ENCODE peak calls at places on chromosome 1, in four cellular contexts. W, K, M and U are unnamed samples.

GRCh38 chr1:30743584-30744059 is 14.0 kb downstream of the LAPTM5 start:
- DNase-seq in W (no peak), K (no peak), M (no peak), U (no peak)

GRCh38 chr1:182032251-182032650 is 29.3 kb downstream of the ZNF648 start:
- DNase-seq in W (no peak), K (no peak), M (no peak), U (no peak)

GRCh38 chr1:186574951-186575747 is 105.1 kb downstream of the PTGS2 start:
- DNase-seq in W (no peak), K (no peak), M (no peak), U (no peak)

GRCh38 chr1:207239874-207240273 is 81.6 kb upstream of the CD55 start:
- DNase-seq in W (no peak), K (no peak), M (no peak), U (no peak)

GRCh38 chr1:161048949-161049722 is 3.4 kb upstream of the USF1 start:
- DNase-seq in W (no peak), K (no peak), M (no peak), U (no peak)

GRCh38 chr1:157734328-157734727 is 33.8 kb upstream of the FCRL3 start:
- DNase-seq in W (no peak), K (no peak), M (no peak), U (no peak)

GRCh38 chr1:247060771-247061170 is 17.8 kb downstream of the ZNF670 start:
- DNase-seq in W (no peak), K (no peak), M (no peak), U (no peak)

GRCh38 chr1:91684599-91685196 is 184.0 kb downstream of the CDC7 start:
- DNase-seq in W (no peak), K (no peak), M (no peak), U (no peak)

GRCh38 chr1:233261206-233261605 is 34.3 kb downstream of the PCNX2 start:
- DNase-seq in W (no peak), K (no peak), M (no peak), U (no peak)

GRCh38 chr1:80657048-80657653 is 1143.6 kb upstream of the ADGRL2 start:
- DNase-seq in W (no peak), K (no peak), M (no peak), U (no peak)

GRCh38 chr1:54335396-54336056 is 70.7 kb downstream of the SSBP3 start:
- DNase-seq in W (peak; percentile 75), K (no peak), M (peak; percentile 73), U (no peak)
- H3K4me1 ChIP-seq in W (peaks cover 80% of the 10 kb centered on the region), K (no peaks in the 10 kb centered on the region), M (peaks cover 71% of the 10 kb centered on the region), U (peaks cover 73% of the 10 kb centered on the region)

GRCh38 chr1:119040489-119040888 is 52.3 kb upstream of the TBX15 start:
- DNase-seq in W (no peak), K (no peak), M (no peak), U (no peak)
- H3K9me3 ChIP-seq in W (no peaks in the 10 kb centered on the region), K (no peaks in the 10 kb centered on the region), M (no peaks in the 10 kb centered on the region), U (no peaks in the 10 kb centered on the region)

GRCh38 chr1:204338997-204339396 is 20.7 kb downstream of the PLEKHA6 start:
- DNase-seq in W (no peak), K (no peak), M (no peak), U (no peak)

GRCh38 chr1:204337047-204337446 is 22.7 kb downstream of the PLEKHA6 start:
- DNase-seq in W (no peak), K (no peak), M (no peak), U (no peak)

GRCh38 chr1:204336642-204337041 is 23.1 kb downstream of the PLEKHA6 start:
- DNase-seq in W (no peak), K (no peak), M (no peak), U (no peak)

GRCh38 chr1:204338359-204338758 is 21.4 kb downstream of the PLEKHA6 start:
- DNase-seq in W (no peak), K (no peak), M (no peak), U (no peak)

GRCh38 chr1:204337583-204337982 is 22.1 kb downstream of the PLEKHA6 start:
- DNase-seq in W (no peak), K (no peak), M (no peak), U (no peak)
- H3K4me1 ChIP-seq in W (peaks cover 6% of the 10 kb centered on the region), K (no peaks in the 10 kb centered on the region), M (peaks cover 37% of the 10 kb centered on the region), U (peaks cover 39% of the 10 kb centered on the region)

GRCh38 chr1:152197361-152197941 is 26.5 kb downstream of the HRNR start:
- DNase-seq in W (no peak), K (no peak), M (no peak), U (no peak)
- H3K9me3 ChIP-seq in W (no peaks in the 10 kb centered on the region), K (no peaks in the 10 kb centered on the region), M (no peaks in the 10 kb centered on the region), U (no peaks in the 10 kb centered on the region)